ENCODE peak calls at places on chromosomes 2 and 18, in eight cellular contexts. P is psoas muscle, L is fibroblast of lung, Z is breast epithelium, S is H7, Y is prostate gland, I is WERI-Rb-1, C is fibroblast of pulmonary artery. F is an unnamed sample.

GRCh38 chr2:129726271-129726670 is 253.2 kb upstream of the RAB6C start:
- DNase-seq in L (no peak), I (no peak), P (no peak), S (no peak), Y (no peak), Z (no peak), C (no peak), F (no peak)

GRCh38 chr2:19774788-19775156 is 127.0 kb downstream of the TTC32 start:
- DNase-seq in P (no peak), C (no peak), L (no peak), Y (no peak), I (no peak), Z (no peak), S (peak), F (peak)

GRCh38 chr2:85167479-85167878 is 34.3 kb downstream of the TCF7L1 start:
- DNase-seq in P (no peak), L (no peak), S (no peak), C (no peak), Y (no peak), Z (no peak), I (no peak), F (no peak)

GRCh38 chr18:73728657-73729056 is 419.0 kb downstream of the FBXO15 start:
- DNase-seq in Y (no peak), Z (no peak), S (no peak), L (no peak), P (no peak), I (no peak), C (no peak), F (no peak)

GRCh38 chr2:121398853-121399252 is 113.9 kb upstream of the TFCP2L1 start:
- DNase-seq in S (no peak), C (peak), Y (no peak), Z (no peak), P (no peak), L (no peak), I (no peak), F (no peak)

GRCh38 chr2:170660406-170660805 is 54.7 kb upstream of the SP5 start:
- DNase-seq in C (no peak), L (peak), I (no peak), S (no peak), P (no peak), Y (no peak), Z (no peak), F (peak)

GRCh38 chr2:28228419-28228995 is 164.2 kb upstream of the FOSL2 start:
- DNase-seq in I (no peak), S (no peak), L (no peak), Y (no peak), Z (no peak), C (no peak), P (no peak), F (no peak)

GRCh38 chr2:73008261-73009159 is 63.0 kb downstream of the SFXN5 start:
- DNase-seq in C (no peak), I (no peak), Z (peak), Y (no peak), P (no peak), S (no peak), L (no peak), F (no peak)

GRCh38 chr2:98492441-98492840 is 47.8 kb downstream of the INPP4A start:
- DNase-seq in P (no peak), I (no peak), L (no peak), C (no peak), Z (no peak), S (no peak), Y (no peak), F (no peak)

GRCh38 chr18:23799540-23799939 is 110.3 kb downstream of the LAMA3 start:
- DNase-seq in Z (no peak), P (no peak), C (no peak), L (no peak), Y (no peak), I (no peak), S (no peak), F (no peak)

GRCh38 chr2:239311132-239312040 is 89.4 kb downstream of the HDAC4 start:
- DNase-seq in P (peak), Z (no peak), C (peak), L (no peak), I (no peak), S (no peak), Y (peak), F (peak)

DNA sequence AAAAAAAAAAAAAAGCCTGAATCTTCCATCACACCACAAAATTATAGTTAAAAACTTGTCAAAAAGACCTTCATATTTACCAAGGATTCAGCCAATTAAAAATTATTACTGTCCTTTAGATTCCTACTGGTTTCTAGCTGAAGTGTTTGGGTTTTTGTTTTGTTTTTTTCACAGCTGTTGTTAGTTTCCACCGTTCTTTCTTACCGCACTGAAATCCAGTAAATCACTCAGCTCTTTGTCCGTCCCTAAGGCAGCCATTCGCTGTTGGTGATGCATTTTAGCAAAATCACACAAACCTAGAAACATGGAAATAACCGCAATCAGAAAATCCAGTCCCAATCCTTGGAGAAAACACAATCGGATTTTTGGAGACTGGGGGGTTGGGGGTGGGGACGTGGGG is 1.2 kb downstream of the TCF4 start:
- DNase-seq in S (peak), Z (no peak), L (peak), C (peak), I (no peak), P (no peak), Y (no peak), F (peak)
- H3K4me3 ChIP-seq in S (peak), Z (peak), L (peak), C (peak), I (no peak), P (peak), Y (peak), F (peak)

DNA sequence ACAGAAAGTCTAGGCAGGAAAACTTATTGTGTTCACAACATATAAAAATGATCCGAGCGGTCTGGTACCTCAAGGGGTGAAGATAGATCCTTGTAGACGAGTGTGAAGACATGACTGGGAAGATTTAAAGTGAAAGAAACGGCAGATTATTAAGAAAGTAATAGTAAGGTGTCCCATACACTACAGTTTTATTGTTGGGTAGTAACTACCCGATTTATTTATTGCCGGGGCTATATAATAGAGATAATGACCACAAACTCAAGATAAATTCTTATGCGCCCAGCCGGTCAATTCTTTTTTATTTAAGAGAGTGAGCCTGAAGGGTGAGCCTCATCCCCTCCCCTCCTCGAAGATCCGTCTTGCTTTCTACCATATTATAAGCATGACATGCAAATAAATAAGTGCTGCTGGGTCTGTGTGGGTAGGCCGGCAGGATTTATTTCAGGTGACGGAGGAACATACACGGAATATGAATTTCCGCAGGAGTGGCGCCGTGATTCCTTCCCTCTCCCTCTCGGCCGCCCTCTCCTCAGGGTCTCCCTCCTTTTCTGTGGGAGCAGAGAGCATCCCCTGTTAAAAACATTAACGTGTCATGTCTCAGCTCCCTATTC is 147.5 kb downstream of the MEIS1 start:
- DNase-seq in L (no peak), P (no peak), I (no peak), S (peak), Z (no peak), C (no peak), Y (no peak), F (no peak)
- H3K4me3 ChIP-seq in L (peak), P (no peak), I (no peak), S (no peak), Z (peak), C (no peak), Y (peak), F (no peak)

GRCh38 chr2:101981066-101981465 is 10.7 kb upstream of the IL1R2 start:
- DNase-seq in S (no peak), P (no peak), L (no peak), I (no peak), Z (no peak), Y (peak), C (no peak), F (no peak)
- H3K4me3 ChIP-seq in S (no peak), P (no peak), L (no peak), I (no peak), Z (no peak), Y (no peak), C (no peak), F (no peak)

GRCh38 chr2:33134764-33135560 is 188.2 kb downstream of the LTBP1 start:
- DNase-seq in I (no peak), L (no peak), C (peak), Z (no peak), P (no peak), S (no peak), Y (no peak), F (peak)

GRCh38 chr2:33133436-33133835 is 186.7 kb downstream of the LTBP1 start:
- DNase-seq in Y (no peak), S (no peak), L (peak), Z (no peak), I (no peak), P (peak), C (no peak), F (peak)

GRCh38 chr2:33135645-33136044 is 188.9 kb downstream of the LTBP1 start:
- DNase-seq in I (no peak), S (no peak), C (peak), P (no peak), L (peak), Y (no peak), Z (no peak), F (no peak)

GRCh38 chr2:33136056-33136455 is 189.3 kb downstream of the LTBP1 start:
- DNase-seq in S (no peak), L (no peak), Z (no peak), Y (no peak), P (no peak), I (no peak), C (peak), F (peak)

DNA sequence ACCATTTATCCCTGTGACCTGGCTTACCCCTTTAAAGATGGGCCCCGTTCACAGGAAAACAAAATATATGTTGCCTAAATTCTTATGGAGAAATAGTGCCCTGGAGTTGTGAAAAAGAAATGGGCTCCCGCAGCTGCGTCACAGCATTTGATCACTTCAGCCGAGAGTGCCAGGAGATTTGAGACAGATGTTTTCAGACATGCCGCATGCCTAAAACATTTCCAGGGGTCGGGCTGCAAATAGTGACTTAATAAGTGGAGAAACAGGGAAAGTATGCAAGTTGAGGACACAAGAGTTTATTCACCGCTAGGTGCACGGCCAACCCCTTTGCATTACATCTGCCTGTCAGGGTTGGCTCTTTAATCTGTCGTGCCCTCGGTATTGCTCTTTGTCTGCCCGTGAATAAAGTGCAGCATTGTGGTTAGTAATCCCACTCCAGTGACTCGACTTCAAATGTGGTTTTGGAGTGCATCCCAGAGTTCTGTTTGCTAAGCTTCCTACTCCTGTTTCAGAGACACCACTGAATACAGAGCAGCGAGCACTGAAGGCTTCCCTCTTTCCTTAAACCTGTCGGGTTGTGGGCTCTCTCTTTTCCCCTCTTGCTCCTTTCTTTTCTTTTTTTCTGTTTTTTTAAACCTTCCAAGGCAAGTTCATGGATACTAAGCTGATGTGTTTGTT is 187.5 kb downstream of the LTBP1 start:
- DNase-seq in P (peak), Z (no peak), Y (peak), S (no peak), C (peak), L (peak), I (no peak), F (peak)
- H3K4me3 ChIP-seq in P (peak), Z (peak), Y (no peak), S (no peak), C (peak), L (peak), I (no peak), F (peak)

DNA sequence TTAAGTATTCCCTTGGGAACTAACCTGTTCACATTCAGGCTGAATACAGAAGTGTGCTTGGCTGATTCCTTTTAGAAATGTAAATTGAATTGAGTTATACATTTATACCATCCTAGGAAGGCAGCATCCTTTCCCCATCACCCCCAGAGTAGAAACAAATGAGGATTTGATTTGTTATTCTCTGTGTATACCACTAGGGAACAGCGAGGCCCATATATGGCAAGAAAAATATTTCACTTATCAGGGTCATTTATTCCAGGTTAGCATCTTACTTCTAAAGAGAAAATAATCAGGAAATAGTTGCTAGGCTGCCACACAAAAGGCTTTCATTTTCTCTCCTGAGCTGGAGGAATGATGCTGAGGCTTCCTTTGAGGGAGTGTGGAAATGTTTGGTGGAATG is 516.9 kb downstream of the PIK3C3 start:
- DNase-seq in I (no peak), S (no peak), C (no peak), L (no peak), Y (no peak), P (no peak), Z (no peak), F (no peak)
- H3K4me3 ChIP-seq in I (no peak), S (no peak), C (no peak), L (no peak), Y (no peak), P (no peak), Z (no peak), F (no peak)

GRCh38 chr2:241859436-241860183 is 916 bp upstream of the PDCD1 start:
- DNase-seq in Y (no peak), L (no peak), C (peak), P (peak), S (peak), I (peak), Z (no peak), F (peak)
- H3K4me3 ChIP-seq in Y (no peak), L (peak), C (peak), P (peak), S (no peak), I (no peak), Z (peak), F (peak)

GRCh38 chr2:191204443-191204842 is 40.8 kb upstream of the MYO1B start:
- DNase-seq in I (no peak), C (no peak), P (no peak), L (no peak), Z (no peak), Y (no peak), S (no peak), F (no peak)

GRCh38 chr2:191200910-191201309 is 44.3 kb upstream of the MYO1B start:
- DNase-seq in C (no peak), I (no peak), Y (no peak), L (no peak), P (no peak), Z (no peak), S (no peak), F (no peak)

GRCh38 chr2:191199929-191200328 is 45.3 kb upstream of the MYO1B start:
- DNase-seq in Z (no peak), P (no peak), Y (no peak), L (no peak), I (no peak), C (no peak), S (no peak), F (no peak)

GRCh38 chr2:191202881-191203397 is 42.3 kb upstream of the MYO1B start:
- DNase-seq in Y (no peak), Z (no peak), C (peak), I (no peak), S (no peak), L (peak), P (peak), F (peak)

GRCh38 chr2:191202209-191202721 is 42.9 kb upstream of the MYO1B start:
- DNase-seq in P (no peak), I (no peak), Z (no peak), L (peak), S (no peak), Y (no peak), C (peak), F (no peak)
- H3K4me3 ChIP-seq in P (no peak), I (no peak), Z (no peak), L (no peak), S (no peak), Y (no peak), C (no peak), F (no peak)

F was measured in SJCRH30.